ENCODE peak calls at places on chromosomes 1 and 21, in six cellular contexts. One of them, this sample, is unnamed.
A peak's percentile ranks its signal among the peaks of the same experiment; 100 is the strongest.

GRCh38 chr1:218664385-218665170 is 319.4 kb downstream of the TGFB2 start:
- DNase-seq in NCI-H2171 treated with DMSO at 0.1 percent for 48 hours: no peak
- DNase-seq in ELR: peak; percentile 67
- DNase-seq in NCI-H1694 treated with DMSO at 0.1 percent for 48 hours: no peak
- DNase-seq in left lung: no peak
- DNase-seq in NCI-H146: no peak
- DNase-seq in this sample: no peak

GRCh38 chr21:43191971-43192370 is 23.2 kb downstream of the CRYAA start:
- DNase-seq in NCI-H146: no peak
- DNase-seq in left lung: no peak
- DNase-seq in ELR: no peak
- DNase-seq in NCI-H2171 treated with DMSO at 0.1 percent for 48 hours: no peak
- DNase-seq in NCI-H1694 treated with DMSO at 0.1 percent for 48 hours: no peak
- DNase-seq in this sample: no peak

GRCh38 chr1:91221017-91221416 is 183.6 kb downstream of the HFM1 start:
- DNase-seq in ELR: no peak
- DNase-seq in left lung: no peak
- DNase-seq in NCI-H2171 treated with DMSO at 0.1 percent for 48 hours: no peak
- DNase-seq in NCI-H146: no peak
- DNase-seq in NCI-H1694 treated with DMSO at 0.1 percent for 48 hours: no peak
- DNase-seq in this sample: no peak

GRCh38 chr1:984476-984814 is 2.6 kb upstream of the PERM1 start:
- DNase-seq in NCI-H2171 treated with DMSO at 0.1 percent for 48 hours: no peak
- DNase-seq in left lung: no peak
- DNase-seq in ELR: no peak
- DNase-seq in NCI-H1694 treated with DMSO at 0.1 percent for 48 hours: no peak
- DNase-seq in NCI-H146: no peak
- DNase-seq in this sample: no peak

GRCh38 chr1:97190326-97190725 is 468.7 kb downstream of the PTBP2 start:
- DNase-seq in NCI-H2171 treated with DMSO at 0.1 percent for 48 hours: no peak
- DNase-seq in left lung: no peak
- DNase-seq in NCI-H1694 treated with DMSO at 0.1 percent for 48 hours: no peak
- DNase-seq in NCI-H146: no peak
- DNase-seq in ELR: peak; percentile 48
- DNase-seq in this sample: no peak

GRCh38 chr21:43866659-43867331 is 1.8 kb downstream of the AGPAT3 start:
- DNase-seq in NCI-H146: no peak
- DNase-seq in NCI-H1694 treated with DMSO at 0.1 percent for 48 hours: no peak
- DNase-seq in ELR: peak; percentile 10
- DNase-seq in NCI-H2171 treated with DMSO at 0.1 percent for 48 hours: no peak
- DNase-seq in left lung: peak; percentile 83
- DNase-seq in this sample: no peak

GRCh38 chr1:90476411-90476810 is 240.7 kb downstream of the BARHL2 start:
- DNase-seq in left lung: no peak
- DNase-seq in NCI-H2171 treated with DMSO at 0.1 percent for 48 hours: no peak
- DNase-seq in ELR: no peak
- DNase-seq in NCI-H1694 treated with DMSO at 0.1 percent for 48 hours: no peak
- DNase-seq in NCI-H146: no peak
- DNase-seq in this sample: no peak

GRCh38 chr1:40909281-40909680 is 47.1 kb upstream of the CITED4 start:
- DNase-seq in NCI-H146: no peak
- DNase-seq in left lung: no peak
- DNase-seq in NCI-H2171 treated with DMSO at 0.1 percent for 48 hours: no peak
- DNase-seq in ELR: no peak
- DNase-seq in NCI-H1694 treated with DMSO at 0.1 percent for 48 hours: no peak
- DNase-seq in this sample: no peak

GRCh38 chr1:190001187-190001586 is 476.5 kb downstream of the BRINP3 start:
- DNase-seq in left lung: no peak
- DNase-seq in NCI-H2171 treated with DMSO at 0.1 percent for 48 hours: peak; percentile 21
- DNase-seq in NCI-H1694 treated with DMSO at 0.1 percent for 48 hours: no peak
- DNase-seq in NCI-H146: no peak
- DNase-seq in ELR: peak; percentile 49
- DNase-seq in this sample: peak; percentile 1

GRCh38 chr1:150148834-150149489 is 754 bp upstream of the PLEKHO1 start:
- DNase-seq in left lung: no peak
- DNase-seq in NCI-H2171 treated with DMSO at 0.1 percent for 48 hours: peak; percentile 38
- DNase-seq in NCI-H1694 treated with DMSO at 0.1 percent for 48 hours: peak; percentile 33
- DNase-seq in NCI-H146: peak; percentile 38
- DNase-seq in ELR: peak; percentile 12
- DNase-seq in this sample: no peak

GRCh38 chr21:38985423-38986378 is 180.0 kb downstream of the ETS2 start:
- DNase-seq in NCI-H2171 treated with DMSO at 0.1 percent for 48 hours: peak; percentile 98
- DNase-seq in ELR: peak; percentile 26
- DNase-seq in NCI-H1694 treated with DMSO at 0.1 percent for 48 hours: peak; percentile 56
- DNase-seq in left lung: no peak
- DNase-seq in NCI-H146: peak; percentile 68
- DNase-seq in this sample: no peak

GRCh38 chr1:110783292-110783918 is 89.5 kb upstream of the CD53 start:
- DNase-seq in ELR: peak; percentile 63
- DNase-seq in NCI-H146: peak; percentile 29
- DNase-seq in left lung: no peak
- DNase-seq in NCI-H1694 treated with DMSO at 0.1 percent for 48 hours: peak; percentile 73
- DNase-seq in NCI-H2171 treated with DMSO at 0.1 percent for 48 hours: peak; percentile 79
- DNase-seq in this sample: peak; percentile 66

GRCh38 chr1:203275656-203276272 is 29.6 kb upstream of the BTG2 start:
- DNase-seq in ELR: no peak
- DNase-seq in NCI-H146: no peak
- DNase-seq in left lung: no peak
- DNase-seq in NCI-H2171 treated with DMSO at 0.1 percent for 48 hours: no peak
- DNase-seq in NCI-H1694 treated with DMSO at 0.1 percent for 48 hours: no peak
- DNase-seq in this sample: no peak

GRCh38 chr1:172895050-172895460 is 155.7 kb downstream of the TNFSF18 start:
- DNase-seq in NCI-H2171 treated with DMSO at 0.1 percent for 48 hours: peak; percentile 4
- DNase-seq in ELR: peak; percentile 41
- DNase-seq in left lung: no peak
- DNase-seq in NCI-H1694 treated with DMSO at 0.1 percent for 48 hours: no peak
- DNase-seq in NCI-H146: no peak
- DNase-seq in this sample: no peak

GRCh38 chr21:36697473-36698159 is 1.3 kb upstream of the SIM2 start:
- DNase-seq in NCI-H146: no peak
- DNase-seq in ELR: no peak
- DNase-seq in NCI-H1694 treated with DMSO at 0.1 percent for 48 hours: no peak
- DNase-seq in left lung: peak; percentile 63
- DNase-seq in NCI-H2171 treated with DMSO at 0.1 percent for 48 hours: no peak
- DNase-seq in this sample: no peak

GRCh38 chr1:91498498-91499245 is 2.0 kb upstream of the CDC7 start:
- DNase-seq in ELR: no peak
- DNase-seq in NCI-H2171 treated with DMSO at 0.1 percent for 48 hours: no peak
- DNase-seq in NCI-H1694 treated with DMSO at 0.1 percent for 48 hours: no peak
- DNase-seq in left lung: no peak
- DNase-seq in NCI-H146: no peak
- DNase-seq in this sample: no peak

GRCh38 chr1:25031966-25032667 is 102.0 kb upstream of the RUNX3 start:
- DNase-seq in NCI-H146: peak; percentile 13
- DNase-seq in NCI-H2171 treated with DMSO at 0.1 percent for 48 hours: peak; percentile 47
- DNase-seq in left lung: peak; percentile 70
- DNase-seq in NCI-H1694 treated with DMSO at 0.1 percent for 48 hours: peak; percentile 7
- DNase-seq in ELR: peak; percentile 28
- DNase-seq in this sample: no peak

GRCh38 chr1:225961659-225962439 is 20.8 kb upstream of the LEFTY2 start:
- DNase-seq in ELR: no peak
- DNase-seq in NCI-H146: no peak
- DNase-seq in left lung: no peak
- DNase-seq in NCI-H1694 treated with DMSO at 0.1 percent for 48 hours: no peak
- DNase-seq in NCI-H2171 treated with DMSO at 0.1 percent for 48 hours: no peak
- DNase-seq in this sample: no peak